ENCODE peak calls at places on chromosome 14, in ten cellular contexts. One of them, this sample, is unnamed.

GRCh38 chr14:44449694-44450093 is 57.4 kb downstream of the FSCB start:
- DNase-seq in bronchial epithelial cell: no peak
- DNase-seq in stomach: no peak
- DNase-seq in prostate gland: no peak
- DNase-seq in IMR-90: no peak
- DNase-seq in aorta: no peak
- DNase-seq in H7: no peak
- DNase-seq in left ventricle myocardium inferior: no peak
- DNase-seq in upper lobe of left lung: no peak
- DNase-seq in psoas muscle: no peak
- DNase-seq in this sample: no peak

GRCh38 chr14:30972882-30973582 is 52.4 kb upstream of the AP4S1 start:
- DNase-seq in bronchial epithelial cell: no peak
- DNase-seq in stomach: no peak
- DNase-seq in prostate gland: no peak
- DNase-seq in IMR-90: no peak
- DNase-seq in aorta: no peak
- DNase-seq in H7: no peak
- DNase-seq in left ventricle myocardium inferior: no peak
- DNase-seq in upper lobe of left lung: no peak
- DNase-seq in psoas muscle: no peak
- DNase-seq in this sample: no peak

GRCh38 chr14:54881761-54882401 is 20.7 kb downstream of the GCH1 start:
- DNase-seq in bronchial epithelial cell: no peak
- DNase-seq in stomach: no peak
- DNase-seq in prostate gland: no peak
- DNase-seq in IMR-90: peak
- DNase-seq in aorta: no peak
- DNase-seq in H7: no peak
- DNase-seq in left ventricle myocardium inferior: no peak
- DNase-seq in upper lobe of left lung: no peak
- DNase-seq in psoas muscle: no peak
- DNase-seq in this sample: no peak

GRCh38 chr14:73796881-73797539 is 54.6 kb upstream of the PTGR2 start:
- DNase-seq in bronchial epithelial cell: no peak
- DNase-seq in stomach: no peak
- DNase-seq in prostate gland: no peak
- DNase-seq in IMR-90: peak
- DNase-seq in aorta: no peak
- DNase-seq in H7: no peak
- DNase-seq in left ventricle myocardium inferior: no peak
- DNase-seq in upper lobe of left lung: no peak
- DNase-seq in psoas muscle: no peak
- DNase-seq in this sample: no peak

GRCh38 chr14:66508846-66509621 is 1.1 kb downstream of the GPHN start:
- DNase-seq in bronchial epithelial cell: no peak
- DNase-seq in stomach: no peak
- DNase-seq in prostate gland: peak
- DNase-seq in IMR-90: peak
- DNase-seq in aorta: peak
- DNase-seq in H7: peak
- DNase-seq in left ventricle myocardium inferior: peak
- DNase-seq in upper lobe of left lung: peak
- DNase-seq in psoas muscle: peak
- DNase-seq in this sample: no peak

GRCh38 chr14:105488781-105489606 is 2.1 kb upstream of the TEDC1 start:
- DNase-seq in bronchial epithelial cell: no peak
- DNase-seq in stomach: no peak
- DNase-seq in prostate gland: no peak
- DNase-seq in IMR-90: no peak
- DNase-seq in aorta: peak
- DNase-seq in H7: no peak
- DNase-seq in left ventricle myocardium inferior: peak
- DNase-seq in upper lobe of left lung: no peak
- DNase-seq in psoas muscle: peak
- DNase-seq in this sample: no peak

GRCh38 chr14:85978851-85979250 is 448.9 kb downstream of the FLRT2 start:
- DNase-seq in bronchial epithelial cell: no peak
- DNase-seq in stomach: no peak
- DNase-seq in prostate gland: no peak
- DNase-seq in IMR-90: no peak
- DNase-seq in aorta: no peak
- DNase-seq in H7: no peak
- DNase-seq in left ventricle myocardium inferior: no peak
- DNase-seq in upper lobe of left lung: no peak
- DNase-seq in psoas muscle: no peak
- DNase-seq in this sample: no peak

GRCh38 chr14:85471744-85472143 is 58.2 kb upstream of the FLRT2 start:
- DNase-seq in bronchial epithelial cell: peak
- DNase-seq in stomach: no peak
- DNase-seq in prostate gland: no peak
- DNase-seq in IMR-90: peak
- DNase-seq in aorta: peak
- DNase-seq in H7: no peak
- DNase-seq in left ventricle myocardium inferior: no peak
- DNase-seq in upper lobe of left lung: peak
- DNase-seq in psoas muscle: no peak
- DNase-seq in this sample: no peak

GRCh38 chr14:21868442-21869046 is 194.9 kb upstream of the OR4E1 start:
- DNase-seq in bronchial epithelial cell: peak
- DNase-seq in stomach: peak
- DNase-seq in prostate gland: peak
- DNase-seq in IMR-90: peak
- DNase-seq in aorta: no peak
- DNase-seq in H7: peak
- DNase-seq in left ventricle myocardium inferior: no peak
- DNase-seq in upper lobe of left lung: peak
- DNase-seq in psoas muscle: no peak
- DNase-seq in this sample: peak

GRCh38 chr14:69763761-69764510 is 3.0 kb upstream of the SRSF5 start:
- DNase-seq in bronchial epithelial cell: peak
- DNase-seq in stomach: no peak
- DNase-seq in prostate gland: no peak
- DNase-seq in IMR-90: peak
- DNase-seq in aorta: no peak
- DNase-seq in H7: no peak
- DNase-seq in left ventricle myocardium inferior: no peak
- DNase-seq in upper lobe of left lung: no peak
- DNase-seq in psoas muscle: no peak
- DNase-seq in this sample: no peak

GRCh38 chr14:24339284-24340151 is at the start of gene RIPK3:
- DNase-seq in bronchial epithelial cell: peak
- DNase-seq in stomach: peak
- DNase-seq in prostate gland: no peak
- DNase-seq in IMR-90: no peak
- DNase-seq in aorta: peak
- DNase-seq in H7: peak
- DNase-seq in left ventricle myocardium inferior: peak
- DNase-seq in upper lobe of left lung: peak
- DNase-seq in psoas muscle: no peak
- DNase-seq in this sample: no peak

DNA sequence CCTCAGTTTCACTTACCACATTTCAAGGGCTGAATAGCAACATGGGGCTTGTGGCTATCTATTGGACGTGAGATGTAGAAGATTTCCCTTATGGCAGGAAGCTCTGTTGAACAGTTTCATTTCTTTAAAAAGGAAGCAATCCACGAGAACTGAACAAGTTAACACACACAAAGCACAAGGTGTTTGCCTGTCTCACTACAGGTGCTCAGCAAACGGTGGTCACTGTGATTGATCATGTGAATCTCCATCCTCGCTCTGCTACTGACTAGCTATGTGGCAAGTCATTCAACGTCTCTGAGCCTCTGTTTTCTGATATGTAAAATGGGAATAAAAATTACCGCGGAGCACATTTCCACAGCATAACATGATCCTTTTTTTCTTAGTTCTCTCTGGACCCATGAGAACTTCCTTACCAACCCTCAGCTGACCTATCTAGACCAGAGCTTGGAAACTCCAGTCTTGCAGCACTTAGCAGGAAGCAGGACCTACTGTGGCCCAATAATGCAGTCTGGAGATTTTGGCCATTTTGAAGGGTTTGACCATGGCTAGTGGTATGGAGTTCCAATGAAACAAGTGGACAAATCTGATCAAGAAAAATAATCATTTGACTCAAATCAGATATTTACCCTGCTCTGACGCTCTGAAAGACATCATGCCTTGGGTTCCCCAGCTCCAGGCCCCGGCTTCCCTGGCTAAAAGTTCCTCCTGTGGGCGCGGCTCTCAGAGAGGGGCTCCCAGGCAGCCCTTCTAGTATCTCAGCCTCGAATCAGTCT is 278.8 kb downstream of the ZFP36L1 start:
- DNase-seq in bronchial epithelial cell: peak
- DNase-seq in stomach: no peak
- DNase-seq in prostate gland: no peak
- DNase-seq in IMR-90: no peak
- DNase-seq in aorta: no peak
- DNase-seq in H7: no peak
- DNase-seq in left ventricle myocardium inferior: no peak
- DNase-seq in upper lobe of left lung: no peak
- DNase-seq in psoas muscle: no peak
- DNase-seq in this sample: no peak
- H3K4me3 ChIP-seq in bronchial epithelial cell: no peak
- H3K4me3 ChIP-seq in stomach: no peak
- H3K4me3 ChIP-seq in prostate gland: no peak
- H3K4me3 ChIP-seq in IMR-90: no peak
- H3K4me3 ChIP-seq in aorta: no peak
- H3K4me3 ChIP-seq in H7: no peak
- H3K4me3 ChIP-seq in left ventricle myocardium inferior: no peak
- H3K4me3 ChIP-seq in upper lobe of left lung: no peak
- H3K4me3 ChIP-seq in psoas muscle: no peak
- H3K4me3 ChIP-seq in this sample: no peak

GRCh38 chr14:103613517-103613916 is 15.5 kb upstream of the KLC1 start:
- DNase-seq in bronchial epithelial cell: no peak
- DNase-seq in stomach: no peak
- DNase-seq in prostate gland: no peak
- DNase-seq in IMR-90: no peak
- DNase-seq in aorta: no peak
- DNase-seq in H7: no peak
- DNase-seq in left ventricle myocardium inferior: no peak
- DNase-seq in upper lobe of left lung: no peak
- DNase-seq in psoas muscle: no peak
- DNase-seq in this sample: no peak
- H3K4me3 ChIP-seq in bronchial epithelial cell: no peak
- H3K4me3 ChIP-seq in stomach: no peak
- H3K4me3 ChIP-seq in prostate gland: no peak
- H3K4me3 ChIP-seq in IMR-90: no peak
- H3K4me3 ChIP-seq in aorta: no peak
- H3K4me3 ChIP-seq in H7: no peak
- H3K4me3 ChIP-seq in left ventricle myocardium inferior: no peak
- H3K4me3 ChIP-seq in upper lobe of left lung: no peak
- H3K4me3 ChIP-seq in psoas muscle: no peak
- H3K4me3 ChIP-seq in this sample: no peak

DNA sequence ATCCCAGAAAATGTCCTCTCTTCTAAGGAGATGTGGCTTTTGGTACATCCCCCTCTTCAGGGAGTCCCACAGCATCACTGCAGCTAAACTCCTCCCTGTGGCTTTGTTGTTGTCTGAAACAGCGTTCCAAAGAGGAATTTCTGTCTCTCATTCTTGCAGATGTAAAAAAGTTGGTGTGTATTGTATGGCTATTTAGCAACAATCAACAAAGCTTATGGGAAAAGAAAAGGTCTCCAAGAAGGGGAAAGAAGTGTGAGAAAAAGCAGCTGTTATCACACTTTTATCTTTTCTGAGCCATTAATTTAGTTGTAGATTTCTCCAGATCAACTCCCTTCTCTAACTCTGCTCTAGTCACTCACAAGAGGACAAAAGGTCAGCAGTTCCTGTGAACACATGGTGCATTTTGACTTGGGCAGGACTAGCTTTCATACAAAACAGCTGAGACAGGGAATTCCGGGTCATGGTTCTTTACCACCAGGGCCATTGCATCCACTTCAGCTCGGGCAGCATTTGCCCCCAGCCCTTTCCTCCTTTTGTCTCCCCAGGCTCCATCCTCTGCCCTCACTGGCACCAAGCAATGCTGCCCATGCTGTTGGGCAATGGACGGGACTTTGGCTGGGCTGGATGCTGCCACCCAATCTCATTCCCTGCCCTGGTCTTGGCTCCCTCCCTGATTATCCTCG is 184.7 kb downstream of the TMX1 start:
- DNase-seq in bronchial epithelial cell: no peak
- DNase-seq in stomach: no peak
- DNase-seq in prostate gland: no peak
- DNase-seq in IMR-90: peak
- DNase-seq in aorta: no peak
- DNase-seq in H7: peak
- DNase-seq in left ventricle myocardium inferior: peak
- DNase-seq in upper lobe of left lung: no peak
- DNase-seq in psoas muscle: no peak
- DNase-seq in this sample: no peak
- H3K4me3 ChIP-seq in bronchial epithelial cell: no peak
- H3K4me3 ChIP-seq in stomach: no peak
- H3K4me3 ChIP-seq in prostate gland: no peak
- H3K4me3 ChIP-seq in IMR-90: no peak
- H3K4me3 ChIP-seq in aorta: no peak
- H3K4me3 ChIP-seq in H7: no peak
- H3K4me3 ChIP-seq in left ventricle myocardium inferior: no peak
- H3K4me3 ChIP-seq in upper lobe of left lung: no peak
- H3K4me3 ChIP-seq in psoas muscle: no peak
- H3K4me3 ChIP-seq in this sample: no peak

DNA sequence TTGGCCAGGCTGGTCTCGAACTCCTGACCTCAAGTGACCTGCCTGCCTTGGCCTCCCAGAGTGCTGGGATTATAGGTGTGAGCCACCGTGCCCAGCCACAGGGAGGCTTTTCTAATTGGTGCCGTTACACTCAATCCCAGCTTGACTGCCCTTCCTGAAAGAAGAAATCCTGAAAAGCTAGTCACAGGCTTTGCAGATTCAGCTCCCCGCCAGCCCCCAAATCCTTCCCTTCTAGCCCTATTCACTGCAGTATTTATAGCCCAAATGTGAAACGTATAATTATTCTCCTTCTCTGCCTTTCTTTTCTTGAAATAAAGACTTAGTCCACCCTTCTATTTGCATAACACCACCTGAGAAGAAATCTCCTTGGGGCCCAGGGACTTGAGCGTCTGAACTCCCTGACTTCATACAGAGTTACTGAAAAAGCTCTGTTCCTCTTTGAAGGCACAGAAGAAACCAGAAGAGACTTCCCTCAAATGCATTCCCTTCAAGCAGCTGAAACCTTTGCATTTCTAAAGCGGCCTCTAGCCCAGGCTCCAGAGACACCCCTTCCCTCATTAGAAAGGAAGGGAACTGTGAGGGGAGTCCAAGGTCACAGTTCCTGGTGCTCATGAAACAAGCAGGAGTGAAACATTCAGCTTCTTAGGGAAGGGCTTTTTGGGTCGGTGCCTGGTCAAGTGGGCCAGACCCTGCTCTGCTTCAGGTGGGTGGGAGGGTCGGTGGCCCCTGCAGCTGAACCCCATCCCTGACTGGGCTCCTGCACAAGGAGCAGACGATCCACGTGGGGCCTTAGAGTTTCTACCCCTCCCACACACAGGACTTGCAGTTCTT is 42.3 kb upstream of the BATF start:
- DNase-seq in bronchial epithelial cell: no peak
- DNase-seq in stomach: no peak
- DNase-seq in prostate gland: no peak
- DNase-seq in IMR-90: no peak
- DNase-seq in aorta: peak
- DNase-seq in H7: peak
- DNase-seq in left ventricle myocardium inferior: no peak
- DNase-seq in upper lobe of left lung: no peak
- DNase-seq in psoas muscle: no peak
- DNase-seq in this sample: peak
- H3K4me3 ChIP-seq in bronchial epithelial cell: no peak
- H3K4me3 ChIP-seq in stomach: no peak
- H3K4me3 ChIP-seq in prostate gland: no peak
- H3K4me3 ChIP-seq in IMR-90: no peak
- H3K4me3 ChIP-seq in aorta: no peak
- H3K4me3 ChIP-seq in H7: no peak
- H3K4me3 ChIP-seq in left ventricle myocardium inferior: no peak
- H3K4me3 ChIP-seq in upper lobe of left lung: no peak
- H3K4me3 ChIP-seq in psoas muscle: no peak
- H3K4me3 ChIP-seq in this sample: no peak